ENCODE peak calls at places on chromosomes 1 and 21, in five cellular contexts. U is fibroblast of mammary gland, E is AG10803, N is IMR-90, Z is glutamatergic neuron. W is an unnamed sample.

GRCh38 chr1:964691-965525 is 1.4 kb upstream of the PLEKHN1 start:
- DNase-seq in U (no peak), E (no peak), Z (peak), N (no peak), W (no peak)

GRCh38 chr1:178806665-178807300 is 64.1 kb downstream of the ANGPTL1 start:
- DNase-seq in U (no peak), Z (no peak), E (no peak), N (no peak), W (no peak)

GRCh38 chr1:38329644-38330043 is 283.1 kb upstream of the POU3F1 start:
- DNase-seq in N (no peak), E (no peak), Z (no peak), U (no peak), W (no peak)

GRCh38 chr21:38821959-38822682 is 16.4 kb downstream of the ETS2 start:
- DNase-seq in E (no peak), Z (no peak), N (no peak), U (no peak), W (no peak)

GRCh38 chr21:35390013-35390776 is 341.1 kb upstream of the RUNX1 start:
- DNase-seq in E (peak), Z (no peak), N (peak), U (peak), W (peak)

GRCh38 chr21:45325206-45326168 is 37.8 kb upstream of the POFUT2 start:
- DNase-seq in N (no peak), E (no peak), U (no peak), Z (peak), W (no peak)

GRCh38 chr1:225987491-225988316 is 11.4 kb downstream of the SDE2 start:
- DNase-seq in U (peak), Z (no peak), E (peak), N (peak), W (peak)

GRCh38 chr1:40479156-40479555 is 2.1 kb downstream of the ZFP69 start:
- DNase-seq in E (no peak), U (no peak), N (no peak), Z (no peak), W (no peak)

GRCh38 chr21:42234464-42235241 is 15.7 kb downstream of the ABCG1 start:
- DNase-seq in Z (peak), N (peak), U (no peak), E (no peak), W (peak)

GRCh38 chr1:44571712-44572571 is 102.3 kb downstream of the TMEM53 start:
- DNase-seq in Z (no peak), N (no peak), E (no peak), U (peak), W (peak)

GRCh38 chr1:110916669-110917306 is 43.8 kb downstream of the CD53 start:
- DNase-seq in U (peak), N (peak), E (peak), Z (no peak), W (peak)

GRCh38 chr1:179930867-179931266 is 23.7 kb upstream of the CEP350 start:
- DNase-seq in Z (no peak), E (no peak), N (peak), U (no peak), W (no peak)

GRCh38 chr1:153509729-153510354 is 25.9 kb downstream of the S100A6 start:
- DNase-seq in N (no peak), Z (peak), U (peak), E (no peak), W (peak)

GRCh38 chr1:18109756-18110597 is 2.4 kb downstream of the IGSF21 start:
- DNase-seq in E (peak), Z (peak), U (no peak), N (no peak), W (no peak)

GRCh38 chr1:32981003-32981909 is 16.6 kb upstream of the RNF19B start:
- DNase-seq in Z (no peak), N (peak), E (peak), U (peak), W (peak)

GRCh38 chr1:154220071-154220969 is at the start of gene UBAP2L:
- DNase-seq in E (peak), U (peak), Z (peak), N (peak), W (peak)

GRCh38 chr1:24349891-24350290 is 30.7 kb downstream of the GRHL3 start:
- DNase-seq in Z (no peak), E (no peak), U (peak), N (peak), W (peak)

GRCh38 chr1:19808351-19808750 is 6.7 kb downstream of the RNF186 start:
- DNase-seq in U (no peak), N (no peak), Z (no peak), E (no peak), W (no peak)

GRCh38 chr1:197485790-197486189 is 217.7 kb downstream of the CRB1 start:
- DNase-seq in U (no peak), E (no peak), N (no peak), Z (no peak), W (peak)

GRCh38 chr1:217525773-217526490 is 105.0 kb downstream of the GPATCH2 start:
- DNase-seq in U (peak), N (peak), Z (no peak), E (peak), W (peak)

GRCh38 chr1:3402258-3403010 is 52.0 kb upstream of the ARHGEF16 start:
- DNase-seq in E (peak), Z (no peak), U (peak), N (no peak), W (no peak)

GRCh38 chr1:161307230-161307768 is 2.5 kb downstream of the MPZ start:
- DNase-seq in Z (peak), E (peak), U (peak), N (peak), W (peak)

GRCh38 chr1:245108909-245109308 is 45.9 kb upstream of the KIF26B start:
- DNase-seq in U (no peak), Z (no peak), N (no peak), E (no peak), W (no peak)

GRCh38 chr1:86822463-86822862 is 91.5 kb downstream of the SELENOF start:
- DNase-seq in U (no peak), Z (no peak), E (no peak), N (no peak), W (no peak)

GRCh38 chr21:43982489-43983078 is 29.5 kb upstream of the TRAPPC10 start:
- DNase-seq in U (no peak), N (no peak), Z (no peak), E (no peak), W (no peak)

GRCh38 chr1:7382971-7383370 is 388.1 kb upstream of the VAMP3 start:
- DNase-seq in E (no peak), Z (no peak), N (no peak), U (peak), W (no peak)

GRCh38 chr1:15326691-15327530 is 79.9 kb downstream of the FHAD1 start:
- DNase-seq in U (peak), Z (no peak), E (peak), N (no peak), W (no peak)

GRCh38 chr1:232454487-232454886 is 175.4 kb downstream of the SIPA1L2 start:
- DNase-seq in U (no peak), E (no peak), Z (no peak), N (no peak), W (no peak)

GRCh38 chr1:77406661-77407060 is 124.8 kb downstream of the AK5 start:
- DNase-seq in U (no peak), N (peak), E (peak), Z (no peak), W (peak)

GRCh38 chr1:156104065-156104810 is 10.3 kb upstream of the LMNA start:
- DNase-seq in U (peak), Z (no peak), E (peak), N (peak), W (peak)

GRCh38 chr21:32114434-32115063 is 164.3 kb downstream of the MIS18A start:
- DNase-seq in U (peak), N (no peak), Z (no peak), E (peak), W (no peak)

GRCh38 chr1:223525957-223526356 is 132.7 kb downstream of the CCDC185 start:
- DNase-seq in N (no peak), U (no peak), E (no peak), Z (no peak), W (no peak)

GRCh38 chr1:223533708-223534107 is 131.8 kb downstream of the CAPN8 start:
- DNase-seq in Z (no peak), N (no peak), E (no peak), U (no peak), W (no peak)

GRCh38 chr1:223534677-223535076 is 130.8 kb downstream of the CAPN8 start:
- DNase-seq in U (no peak), Z (no peak), E (no peak), N (no peak), W (no peak)

GRCh38 chr1:223535261-223535778 is 130.2 kb downstream of the CAPN8 start:
- DNase-seq in E (no peak), U (no peak), N (no peak), Z (no peak), W (no peak)

DNA sequence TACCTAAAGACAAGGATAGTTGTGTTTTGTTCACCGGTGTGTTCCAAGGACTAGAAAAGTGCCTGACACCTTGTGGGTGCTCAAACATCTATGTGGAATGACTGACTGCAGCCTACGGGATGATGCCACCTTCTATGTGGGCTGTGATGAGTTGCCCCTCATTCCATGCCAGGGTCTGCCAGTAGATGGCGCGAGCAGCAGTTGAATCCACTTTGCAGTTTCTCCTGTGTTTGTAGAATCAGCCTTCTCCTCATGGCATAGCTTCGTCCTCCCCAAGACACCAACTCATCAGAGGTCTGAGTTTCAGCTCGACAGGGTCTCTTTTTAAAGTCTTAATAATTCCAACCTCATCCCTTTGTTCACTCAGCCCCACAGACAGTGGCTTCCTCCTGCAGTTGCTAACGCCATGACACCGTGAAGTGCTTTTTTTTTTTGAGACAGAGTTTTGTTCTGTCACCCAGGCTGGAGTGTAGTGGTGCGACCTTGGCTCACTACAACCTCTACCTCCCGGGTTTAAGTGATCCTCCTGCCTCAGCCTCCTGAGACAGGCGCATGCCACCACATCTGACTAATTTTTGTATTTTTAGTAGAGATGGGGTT is 133.7 kb downstream of the CAPN8 start:
- DNase-seq in E (peak), U (peak), Z (peak), N (peak), W (peak)
- TF ChIP-seq CTCF in E (peak), U (peak), Z (peak), N (peak), W (peak)

GRCh38 chr1:63466759-63467158 is 56.3 kb downstream of the ITGB3BP start:
- DNase-seq in N (no peak), E (no peak), U (no peak), Z (no peak), W (peak)
- TF ChIP-seq CTCF in N (no peak), E (no peak), U (no peak), Z (no peak), W (no peak)

GRCh38 chr1:54406339-54407181 is at the start of gene SSBP3:
- DNase-seq in U (peak), N (peak), Z (peak), E (peak), W (peak)
- TF ChIP-seq CTCF in U (no peak), N (no peak), Z (peak), E (no peak), W (no peak)

GRCh38 chr1:209875510-209875909 is 47.7 kb downstream of the UTP25 start:
- DNase-seq in Z (no peak), U (peak), E (peak), N (peak), W (peak)
- TF ChIP-seq CTCF in Z (peak), U (peak), E (peak), N (peak), W (peak)

GRCh38 chr1:66809245-66809644 is 8.2 kb upstream of the INSL5 start:
- DNase-seq in U (no peak), N (no peak), E (no peak), Z (no peak), W (no peak)
- TF ChIP-seq CTCF in U (no peak), N (no peak), E (no peak), Z (no peak), W (no peak)